ENCODE peak calls at places on chromosomes 6 and 20, in eight cellular contexts. P, C, U, Q, F, X, G and L are unnamed samples.

GRCh38 chr6:120965814-120966213 is 368.5 kb downstream of the TBC1D32 start:
- DNase-seq in P (no peak), C (no peak), U (no peak), Q (no peak), F (no peak), X (no peak), G (no peak), L (no peak)

GRCh38 chr20:37518606-37519507 is 2.2 kb upstream of the NNAT start:
- DNase-seq in P (no peak), C (no peak), U (peak), Q (peak), F (no peak), X (peak), G (no peak), L (no peak)

GRCh38 chr6:17905611-17906592 is 81.5 kb downstream of the KIF13A start:
- DNase-seq in P (no peak), C (peak), U (no peak), Q (no peak), F (no peak), X (no peak), G (no peak), L (no peak)

GRCh38 chr6:1382883-1383728 is 6.3 kb upstream of the FOXF2 start:
- DNase-seq in P (no peak), C (no peak), U (no peak), Q (no peak), F (no peak), X (no peak), G (no peak), L (no peak)

GRCh38 chr6:1686117-1687098 is 76.7 kb downstream of the FOXC1 start:
- DNase-seq in P (no peak), C (no peak), U (no peak), Q (peak), F (no peak), X (no peak), G (no peak), L (no peak)

GRCh38 chr6:147973806-147974205 is 368.8 kb upstream of the SASH1 start:
- DNase-seq in P (no peak), C (no peak), U (no peak), Q (no peak), F (no peak), X (no peak), G (no peak), L (no peak)

GRCh38 chr20:215796-216195 is 11.3 kb upstream of the DEFB129 start:
- DNase-seq in P (no peak), C (no peak), U (no peak), Q (no peak), F (no peak), X (no peak), G (no peak), L (no peak)

GRCh38 chr20:61461459-61461858 is 209.4 kb downstream of the CDH4 start:
- DNase-seq in P (no peak), C (no peak), U (no peak), Q (no peak), F (no peak), X (no peak), G (no peak), L (no peak)

GRCh38 chr6:50952092-50952932 is 133.6 kb downstream of the TFAP2B start:
- DNase-seq in P (no peak), C (no peak), U (no peak), Q (no peak), F (no peak), X (no peak), G (no peak), L (no peak)

GRCh38 chr6:2829253-2829652 is 12.4 kb downstream of the SERPINB1 start:
- DNase-seq in P (no peak), C (no peak), U (no peak), Q (no peak), F (no peak), X (no peak), G (no peak), L (no peak)

GRCh38 chr20:18007534-18008292 is 38.9 kb downstream of the MGME1 start:
- DNase-seq in P (peak), C (no peak), U (peak), Q (peak), F (no peak), X (peak), G (peak), L (no peak)

GRCh38 chr6:159282351-159282750 is 113.2 kb downstream of the FNDC1 start:
- DNase-seq in P (no peak), C (no peak), U (no peak), Q (no peak), F (no peak), X (no peak), G (no peak), L (no peak)

GRCh38 chr20:47922280-47922675 is 137.0 kb upstream of the SULF2 start:
- DNase-seq in P (no peak), C (peak), U (no peak), Q (no peak), F (peak), X (no peak), G (no peak), L (no peak)

GRCh38 chr6:1553562-1554088 is 56.1 kb upstream of the FOXC1 start:
- DNase-seq in P (no peak), C (no peak), U (no peak), Q (no peak), F (no peak), X (no peak), G (no peak), L (no peak)

GRCh38 chr6:33205172-33206026 is 944 bp downstream of the HSD17B8 start:
- DNase-seq in P (no peak), C (peak), U (no peak), Q (no peak), F (no peak), X (no peak), G (no peak), L (no peak)

DNA sequence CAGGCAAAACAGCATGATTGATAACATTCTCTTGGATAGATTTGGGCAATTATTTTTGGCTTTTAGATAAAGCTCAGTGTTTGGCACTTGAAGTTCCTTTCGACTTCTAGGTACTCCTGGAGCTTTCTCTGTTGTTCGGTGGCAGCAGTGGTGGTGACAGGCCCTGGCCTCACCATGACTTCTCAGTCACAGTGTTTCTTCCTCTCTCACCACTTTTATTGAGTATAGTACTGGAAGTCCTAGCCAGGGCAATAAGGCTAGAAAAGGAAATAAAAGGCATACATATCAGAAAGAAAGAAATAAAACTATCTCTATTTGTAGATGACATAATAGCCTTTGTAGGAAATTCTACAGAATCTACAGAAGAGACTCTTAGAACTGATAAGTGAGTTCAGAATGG is 101.2 kb upstream of the SIRPG start:
- DNase-seq in P (no peak), C (no peak), U (no peak), Q (no peak), F (no peak), X (no peak), G (no peak), L (no peak)
- H3K4me3 ChIP-seq in P (no peak), C (no peak), U (no peak), Q (no peak), F (no peak), X (no peak), G (no peak), L (no peak)

DNA sequence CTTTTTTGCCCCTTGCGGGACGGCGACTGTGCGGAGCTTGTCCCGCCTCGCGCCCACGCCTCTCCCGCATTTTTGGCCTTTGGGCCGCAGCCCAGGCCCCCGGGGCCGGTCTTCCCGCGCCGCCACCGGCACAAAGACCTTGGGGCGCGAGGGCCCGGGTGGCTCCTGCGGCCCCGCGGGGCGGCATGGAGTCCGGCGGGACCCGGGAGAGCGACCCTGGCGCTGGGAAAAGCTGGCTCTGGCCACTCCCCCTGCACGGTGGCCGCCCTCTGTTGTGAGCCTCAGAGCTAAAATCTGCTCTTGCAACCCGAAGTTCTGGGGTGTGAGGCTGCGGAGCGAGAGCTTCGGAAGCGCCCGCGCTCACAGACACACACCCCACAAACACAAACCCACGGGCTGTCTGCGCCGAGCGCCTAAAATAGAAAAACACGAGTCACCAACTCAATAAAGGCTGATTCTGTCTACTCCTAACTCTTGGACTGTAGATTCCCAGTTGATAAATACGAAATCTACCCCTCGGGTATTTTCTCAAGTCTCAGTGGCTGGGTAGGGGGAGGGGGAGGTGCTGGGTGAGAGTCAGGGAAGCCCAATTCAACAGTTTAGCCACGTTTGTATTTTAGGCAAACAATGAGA is 496 bp upstream of the BEND3 start:
- DNase-seq in P (no peak), C (peak), U (peak), Q (peak), F (peak), X (peak), G (peak), L (peak)
- TF ChIP-seq POLR2A in P (no peak), C (peak), U (no peak), Q (no peak), F (peak), X (peak), G (no peak), L (no peak)

GRCh38 chr6:16757332-16757731 is 3.9 kb downstream of the ATXN1 start:
- DNase-seq in P (no peak), C (no peak), U (no peak), Q (no peak), F (no peak), X (no peak), G (no peak), L (no peak)
- H3K4me3 ChIP-seq in P (no peak), C (no peak), U (no peak), Q (no peak), F (no peak), X (no peak), G (no peak), L (no peak)

DNA sequence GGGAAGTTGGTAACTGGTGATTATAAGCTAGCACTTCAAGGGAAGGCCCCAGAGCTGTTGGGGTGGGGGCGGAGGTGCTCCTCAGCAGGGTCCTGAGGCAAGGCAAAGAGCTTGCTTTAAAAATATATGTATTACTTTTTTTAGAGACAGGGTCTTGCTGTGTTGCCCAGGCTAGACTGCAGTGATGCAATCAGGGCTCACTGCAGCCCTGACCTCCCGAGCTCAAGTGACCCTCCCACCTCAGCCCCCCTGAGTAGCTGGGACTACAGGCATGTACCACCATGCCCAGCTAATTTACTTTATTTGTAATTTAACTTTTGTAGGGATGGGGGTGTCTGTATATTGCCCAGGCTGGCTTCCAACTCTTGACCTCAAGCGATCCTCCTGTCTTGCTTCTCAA is 87.2 kb downstream of the MYB start:
- DNase-seq in P (no peak), C (no peak), U (no peak), Q (no peak), F (no peak), X (no peak), G (no peak), L (no peak)
- TF ChIP-seq POLR2A in P (no peak), C (no peak), U (no peak), Q (no peak), F (no peak), X (no peak), G (no peak), L (no peak)

GRCh38 chr20:49203011-49203410 is 14.9 kb upstream of the STAU1 start:
- DNase-seq in P (no peak), C (no peak), U (no peak), Q (no peak), F (no peak), X (no peak), G (no peak), L (no peak)

GRCh38 chr20:49203746-49204145 is 15.5 kb upstream of the DDX27 start:
- DNase-seq in P (no peak), C (no peak), U (no peak), Q (no peak), F (no peak), X (no peak), G (no peak), L (peak)

GRCh38 chr20:49210101-49210749 is 9.0 kb upstream of the DDX27 start:
- DNase-seq in P (no peak), C (no peak), U (no peak), Q (no peak), F (no peak), X (no peak), G (no peak), L (no peak)

GRCh38 chr20:49210750-49211110 is 8.5 kb upstream of the DDX27 start:
- DNase-seq in P (no peak), C (no peak), U (no peak), Q (no peak), F (no peak), X (no peak), G (no peak), L (no peak)

DNA sequence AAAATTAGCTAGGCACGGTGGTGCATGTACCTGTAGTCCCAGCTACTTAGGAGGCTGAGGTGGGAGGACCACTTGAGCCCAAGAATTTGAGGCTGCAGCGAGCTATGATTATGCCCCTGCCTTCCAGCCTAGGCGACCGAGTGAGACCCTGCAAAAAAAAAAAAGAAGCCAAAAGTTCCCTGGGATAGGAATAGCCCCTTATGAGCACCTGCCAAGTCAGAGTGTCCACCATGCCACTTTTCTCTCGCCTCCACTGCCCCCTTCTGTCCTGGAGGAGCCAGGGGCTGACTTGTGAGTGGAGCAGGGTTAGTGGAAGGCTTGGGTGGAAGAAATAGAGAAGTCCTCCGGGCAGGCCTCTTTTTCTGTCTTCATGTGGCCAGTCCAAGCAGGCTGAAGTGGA is 12.1 kb upstream of the DDX27 start:
- DNase-seq in P (no peak), C (peak), U (no peak), Q (no peak), F (peak), X (no peak), G (peak), L (no peak)
- H3K4me3 ChIP-seq in P (no peak), C (no peak), U (no peak), Q (no peak), F (no peak), X (no peak), G (no peak), L (no peak)

GRCh38 chr6:111601875-111602274 is 3.8 kb downstream of the TRAF3IP2 start:
- DNase-seq in P (peak), C (no peak), U (peak), Q (peak), F (no peak), X (no peak), G (peak), L (peak)
- TF ChIP-seq POLR2A in P (no peak), C (no peak), U (peak), Q (no peak), F (no peak), X (peak), G (no peak), L (no peak)

GRCh38 chr6:44454198-44454597 is 66.7 kb downstream of the CDC5L start:
- DNase-seq in P (no peak), C (no peak), U (no peak), Q (no peak), F (no peak), X (no peak), G (no peak), L (no peak)

GRCh38 chr6:44457606-44458005 is 70.1 kb downstream of the CDC5L start:
- DNase-seq in P (no peak), C (no peak), U (no peak), Q (peak), F (no peak), X (no peak), G (no peak), L (no peak)

GRCh38 chr6:44458551-44458950 is 71.0 kb downstream of the CDC5L start:
- DNase-seq in P (no peak), C (no peak), U (no peak), Q (no peak), F (no peak), X (no peak), G (no peak), L (no peak)

GRCh38 chr6:44456070-44456965 is 68.8 kb downstream of the CDC5L start:
- DNase-seq in P (peak), C (peak), U (peak), Q (peak), F (peak), X (no peak), G (peak), L (peak)

DNA sequence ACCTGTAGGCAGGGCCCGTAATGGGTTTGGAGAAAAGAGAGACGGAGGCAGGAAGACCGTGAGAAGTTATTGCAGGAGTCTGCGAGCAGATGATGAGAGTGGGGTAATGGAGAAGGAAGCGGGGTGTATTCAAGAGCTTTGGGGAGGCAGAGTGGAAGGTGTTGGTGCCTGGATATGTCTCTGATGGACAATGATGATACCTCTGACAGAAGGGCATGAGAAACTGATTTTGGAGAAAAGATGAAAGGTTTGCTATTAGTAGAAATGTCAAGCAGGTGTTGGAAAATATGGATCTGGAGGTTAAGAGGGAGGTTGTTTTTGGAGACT is 69.4 kb downstream of the CDC5L start:
- DNase-seq in P (no peak), C (no peak), U (no peak), Q (no peak), F (no peak), X (no peak), G (no peak), L (no peak)
- H3K4me3 ChIP-seq in P (no peak), C (no peak), U (no peak), Q (peak), F (no peak), X (no peak), G (no peak), L (no peak)

GRCh38 chr6:108896111-108896661 is 48.0 kb downstream of the ARMC2 start:
- DNase-seq in P (no peak), C (no peak), U (no peak), Q (no peak), F (no peak), X (no peak), G (no peak), L (no peak)
- TF ChIP-seq POLR2A in P (no peak), C (no peak), U (no peak), Q (no peak), F (no peak), X (no peak), G (no peak), L (no peak)

DNA sequence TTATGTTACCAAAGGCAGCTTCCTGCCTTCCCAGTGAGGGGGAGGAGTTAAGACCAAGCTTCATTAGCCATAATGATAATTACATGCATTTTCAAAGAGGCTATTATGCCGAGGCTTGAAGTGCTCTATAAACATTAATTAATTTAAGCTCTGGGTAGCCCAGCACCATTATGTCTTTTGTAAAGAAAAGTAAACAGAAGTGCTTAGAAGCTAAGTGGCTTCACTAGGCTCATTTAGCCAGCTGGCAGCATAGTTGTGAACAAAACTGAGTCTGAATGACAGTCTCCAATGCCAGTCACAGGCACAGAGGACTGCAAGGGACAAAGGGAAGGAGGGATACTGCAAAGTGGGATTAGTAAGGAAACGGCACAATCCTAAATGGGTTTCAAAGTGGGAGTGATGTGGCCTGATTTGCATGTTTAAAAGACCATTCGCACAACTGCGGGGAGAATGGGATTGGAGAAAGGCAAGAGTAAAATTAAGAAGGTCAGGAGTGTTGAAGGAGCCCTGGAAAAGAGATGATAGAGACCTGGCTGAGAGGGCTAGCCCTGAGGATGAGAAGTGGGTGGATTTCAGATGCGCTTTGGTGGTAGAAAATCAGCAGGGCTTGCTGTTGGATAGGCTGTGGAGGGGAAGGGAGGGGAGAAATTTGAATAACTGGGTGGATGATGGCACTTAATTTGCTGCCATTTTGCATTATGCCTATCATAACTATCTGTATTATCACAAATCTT is 20.1 kb upstream of the ISM1 start:
- DNase-seq in P (no peak), C (no peak), U (no peak), Q (no peak), F (no peak), X (no peak), G (no peak), L (no peak)
- H3K4me3 ChIP-seq in P (no peak), C (no peak), U (no peak), Q (no peak), F (no peak), X (no peak), G (no peak), L (no peak)